ENCODE peak calls at places on chromosomes 11 and 22, in six cellular contexts. T is IMR-90, O is neuronal stem cell, Y is mesendoderm, W is trophoblast cell, A is H1. H is an unnamed sample.
A peak's percentile ranks its signal among the peaks of the same experiment; 100 is the strongest.

GRCh38 chr22:43094085-43094484 is 4.9 kb upstream of the TTLL1 start:
- DNase-seq in W (peak; percentile 90), O (no peak), Y (peak; percentile 44), A (no peak), T (peak; percentile 18), H (no peak)

GRCh38 chr11:64165482-64165841 is 451 bp downstream of the MACROD1 start:
- DNase-seq in T (no peak), Y (no peak), A (no peak), W (no peak), O (no peak), H (no peak)

GRCh38 chr11:86124251-86125233 is 55.7 kb upstream of the PICALM start:
- DNase-seq in W (peak; percentile 93), A (no peak), O (no peak), Y (no peak), T (no peak), H (no peak)

GRCh38 chr11:1528710-1529109 is 42.1 kb upstream of the MOB2 start:
- DNase-seq in Y (no peak), T (no peak), A (no peak), W (no peak), O (no peak), H (no peak)

GRCh38 chr11:66316849-66317251 is at the start of gene CD248:
- DNase-seq in T (peak; percentile 78), A (no peak), O (no peak), W (no peak), Y (peak; percentile 70), H (peak; percentile 82)

GRCh38 chr22:38970548-38970947 is 11.6 kb upstream of the APOBEC3B start:
- DNase-seq in W (no peak), O (no peak), Y (no peak), T (no peak), A (no peak), H (no peak)

GRCh38 chr22:27133951-27134664 is 476.7 kb downstream of the MIAT start:
- DNase-seq in O (no peak), Y (peak; percentile 27), W (peak; percentile 37), T (peak; percentile 86), A (no peak), H (peak; percentile 91)

GRCh38 chr11:116379185-116379828 is 393.5 kb downstream of the BUD13 start:
- DNase-seq in T (peak; percentile 14), W (peak; percentile 50), Y (peak; percentile 46), A (no peak), O (peak; percentile 66), H (peak; percentile 1)

GRCh38 chr22:36374603-36375024 is 13.2 kb downstream of the MYH9 start:
- DNase-seq in W (peak; percentile 86), Y (peak; percentile 8), A (no peak), O (no peak), T (peak; percentile 77), H (peak; percentile 60)

GRCh38 chr11:23364076-23364475 is 503.8 kb upstream of the CCDC179 start:
- DNase-seq in O (no peak), A (no peak), Y (no peak), T (peak; percentile 2), W (no peak), H (no peak)

GRCh38 chr11:8709002-8709672 is 26.5 kb downstream of the RPL27A start:
- DNase-seq in W (no peak), O (no peak), T (peak; percentile 95), A (no peak), Y (no peak), H (no peak)

GRCh38 chr22:30763815-30764686 is 69.4 kb downstream of the OSBP2 start:
- DNase-seq in T (peak; percentile 86), Y (peak; percentile 87), O (peak; percentile 79), A (peak; percentile 21), W (peak; percentile 91), H (peak; percentile 68)

GRCh38 chr11:2096001-2096918 is 42.9 kb downstream of the IGF2 start:
- DNase-seq in Y (no peak), W (no peak), T (peak; percentile 50), O (no peak), A (no peak), H (no peak)

GRCh38 chr22:41217553-41218157 is 12.5 kb downstream of the L3MBTL2 start:
- DNase-seq in A (no peak), O (no peak), T (peak; percentile 92), W (peak; percentile 57), Y (peak; percentile 66), H (peak; percentile 84)

GRCh38 chr22:49377306-49377705 is 450.4 kb downstream of the BRD1 start:
- DNase-seq in O (no peak), T (no peak), Y (no peak), W (no peak), A (no peak), H (no peak)

GRCh38 chr11:75024764-75025211 is 36.1 kb downstream of the NEU3 start:
- DNase-seq in Y (no peak), T (no peak), A (no peak), O (no peak), W (no peak), H (no peak)

GRCh38 chr11:57778318-57779037 is 16.9 kb downstream of the CTNND1 start:
- DNase-seq in T (peak; percentile 98), A (peak; percentile 79), W (no peak), O (peak; percentile 87), Y (peak; percentile 99), H (peak; percentile 98)
- H2BK5ac ChIP-seq in T (peak overlapping the region; percentile 71), A (peak overlapping the region; percentile 86), W (peak overlapping the region; percentile 97), O (no peak overlapping the region), Y (peak overlapping the region; percentile 52), H (peak overlapping the region; percentile 81)

DNA sequence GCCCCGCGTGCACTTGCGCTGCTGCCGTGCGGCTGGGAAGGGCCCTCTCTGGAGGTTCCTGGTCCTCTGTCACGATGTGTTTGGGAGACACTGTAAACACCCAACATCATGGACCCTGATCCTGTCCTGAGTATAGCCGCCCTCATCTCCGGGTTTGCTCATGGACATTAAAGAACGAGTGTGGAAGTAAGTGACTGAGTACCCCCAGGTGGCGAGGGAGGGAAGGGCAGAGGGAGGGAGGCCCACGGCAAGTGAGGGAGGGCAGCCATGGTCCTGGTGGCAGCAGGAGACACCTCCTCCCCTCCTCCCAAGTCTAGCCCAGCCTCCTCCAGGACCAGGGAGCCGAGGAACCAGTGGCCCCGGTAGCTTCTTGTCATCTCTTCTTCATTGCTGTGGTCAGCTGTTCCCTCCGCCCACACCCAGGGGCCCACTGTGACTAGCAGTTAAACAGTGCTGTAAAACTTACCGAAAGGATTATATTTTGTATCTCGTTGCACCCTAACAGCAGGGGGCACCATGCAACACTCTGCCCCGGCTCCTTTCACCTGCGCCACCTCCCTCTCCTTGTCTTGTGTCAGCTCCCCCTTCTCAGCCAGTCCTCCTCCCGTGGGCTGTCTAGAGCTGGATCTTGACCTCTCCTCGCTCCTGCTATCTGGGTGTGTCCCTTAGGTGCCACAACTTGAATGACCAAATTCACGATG is 566.5 kb upstream of the B3GAT1 start:
- DNase-seq in Y (peak; percentile 55), A (no peak), W (no peak), T (no peak), O (no peak), H (no peak)
- H3K4me3 ChIP-seq in Y (no peak overlapping the region), A (no peak overlapping the region), W (no peak overlapping the region), T (no peak overlapping the region), O (no peak overlapping the region), H (no peak overlapping the region)

GRCh38 chr11:111189466-111189865 is 56.1 kb upstream of the POU2AF2 start:
- DNase-seq in O (no peak), A (no peak), Y (peak; percentile 21), T (peak; percentile 35), W (no peak), H (no peak)
- H2BK5ac ChIP-seq in O (no peak overlapping the region), A (no peak overlapping the region), Y (no peak overlapping the region), T (no peak overlapping the region), W (no peak overlapping the region), H (no peak overlapping the region)

GRCh38 chr11:70090989-70091388 is 12.9 kb downstream of the ANO1 start:
- DNase-seq in A (no peak), T (peak; percentile 28), Y (no peak), O (no peak), W (no peak), H (no peak)

GRCh38 chr11:70087446-70088167 is 9.5 kb downstream of the ANO1 start:
- DNase-seq in A (no peak), O (no peak), Y (peak; percentile 46), W (no peak), T (no peak), H (no peak)

GRCh38 chr11:70091651-70092050 is 13.5 kb downstream of the ANO1 start:
- DNase-seq in A (no peak), O (no peak), Y (no peak), W (no peak), T (no peak), H (no peak)

GRCh38 chr11:70088735-70089250 is 10.7 kb downstream of the ANO1 start:
- DNase-seq in T (no peak), Y (no peak), W (no peak), A (no peak), O (no peak), H (no peak)

DNA sequence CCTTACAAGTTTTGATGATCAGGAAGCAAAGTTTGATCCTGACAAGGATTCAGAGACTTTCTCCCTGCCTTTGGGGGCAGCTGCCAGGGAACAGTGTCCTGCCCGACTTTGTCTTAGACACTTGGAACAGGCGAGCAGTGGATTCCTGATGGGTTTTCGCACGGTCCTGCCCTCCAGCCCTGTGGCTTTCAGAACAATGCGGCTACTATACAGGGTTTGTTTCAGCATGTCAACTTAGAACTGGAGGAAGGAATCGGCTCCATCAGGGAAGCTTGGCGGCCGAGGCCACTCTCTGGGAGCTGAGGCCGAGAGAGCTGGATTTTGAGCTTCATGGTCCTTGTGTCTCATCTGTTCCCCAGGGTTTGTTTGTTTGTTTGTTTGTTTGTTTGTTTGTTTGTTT is 11.5 kb downstream of the ANO1 start:
- DNase-seq in O (no peak), Y (no peak), W (no peak), A (no peak), T (no peak), H (no peak)
- H3K4me3 ChIP-seq in O (no peak overlapping the region), Y (no peak overlapping the region), W (no peak overlapping the region), A (no peak overlapping the region), T (no peak overlapping the region), H (no peak overlapping the region)

DNA sequence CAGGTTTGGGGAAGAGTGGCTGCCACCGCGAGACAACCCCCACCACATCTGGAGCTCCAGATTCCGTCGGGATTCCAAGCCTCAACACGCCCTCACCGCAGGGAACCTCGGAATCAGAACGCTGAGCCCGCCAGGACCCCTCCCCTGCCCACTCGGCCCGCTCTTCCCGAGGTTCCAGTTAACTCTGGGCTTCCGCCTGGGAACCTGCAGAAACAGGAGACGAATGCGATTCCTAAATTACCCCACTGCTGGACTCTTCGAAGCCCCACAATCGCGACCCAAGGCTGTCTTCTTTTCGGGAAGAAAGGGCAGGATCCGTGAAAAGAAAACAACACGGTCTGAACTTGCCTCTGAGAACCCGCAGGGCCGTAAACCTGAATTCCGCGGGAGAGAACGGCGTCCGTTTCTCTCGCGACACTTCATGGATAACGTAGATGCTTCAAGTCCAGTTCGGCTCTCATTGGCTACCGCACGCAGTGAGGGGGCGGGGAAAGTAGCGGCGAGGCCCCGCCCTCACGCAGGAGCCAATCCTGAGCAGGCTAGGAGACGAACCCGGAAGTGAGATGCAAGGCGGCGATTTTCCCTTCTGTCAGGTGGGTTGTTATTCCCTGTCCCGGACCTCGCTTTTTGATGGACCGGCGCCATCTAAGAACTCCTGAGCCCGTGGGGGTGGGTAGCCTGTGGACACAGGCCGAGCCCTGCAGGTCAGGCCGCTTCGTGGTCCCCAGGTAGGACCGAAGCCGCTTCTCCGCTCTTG is at the start of the genes ANKRD49 and MRE11:
- DNase-seq in O (peak; percentile 97), A (peak; percentile 95), W (peak; percentile 100), Y (peak; percentile 100), T (peak; percentile 98), H (peak; percentile 98)
- H2BK5ac ChIP-seq in O (no peak within 1 kb of the TSS), A (peak within 1 kb of the TSS; percentile 82), W (peak within 1 kb of the TSS; percentile 67), Y (no peak within 1 kb of the TSS), T (peak within 1 kb of the TSS; percentile 52), H (no peak within 1 kb of the TSS)

H was measured in mesenchymal stem cell.